ENCODE peak calls at places on chromosomes 6 and 20, in six cellular contexts. X is psoas muscle; R is H7; G is GM23248; C is CD8-positive, alpha-beta memory T cell; W is GM04504. S is an unnamed sample.

GRCh38 chr20:64119681-64120341 is 12.4 kb upstream of the NPBWR2 start:
- DNase-seq in R (peak), C (no peak), W (no peak), G (no peak), X (no peak), S (no peak)

GRCh38 chr6:112043032-112044007 is 10.6 kb upstream of the CCN6 start:
- DNase-seq in R (peak), G (peak), X (peak), W (peak), C (peak), S (peak)

GRCh38 chr6:145600299-145600698 is 135.0 kb downstream of the EPM2A start:
- DNase-seq in G (no peak), C (no peak), W (no peak), R (no peak), X (no peak), S (no peak)

GRCh38 chr6:138004423-138005287 is 102.6 kb downstream of the PERP start:
- DNase-seq in R (peak), X (no peak), C (peak), W (peak), G (peak), S (no peak)

GRCh38 chr20:61218886-61219480 is 33.1 kb upstream of the CDH4 start:
- DNase-seq in X (no peak), C (no peak), R (no peak), G (peak), W (peak), S (no peak)

GRCh38 chr6:136994782-136995181 is 50.0 kb downstream of the IL20RA start:
- DNase-seq in W (no peak), X (no peak), C (no peak), R (no peak), G (no peak), S (no peak)

GRCh38 chr6:51855310-51856082 is 231.9 kb downstream of the PKHD1 start:
- DNase-seq in W (peak), G (peak), X (no peak), C (no peak), R (peak), S (no peak)

GRCh38 chr20:37365760-37366638 is 20.1 kb downstream of the SRC start:
- DNase-seq in W (no peak), R (no peak), X (no peak), C (no peak), G (no peak), S (no peak)

GRCh38 chr20:44532248-44532980 is 10.5 kb upstream of the SERINC3 start:
- DNase-seq in R (peak), W (no peak), C (peak), X (no peak), G (peak), S (no peak)

GRCh38 chr6:158686791-158687381 is 37.0 kb downstream of the SYTL3 start:
- DNase-seq in G (no peak), C (peak), W (no peak), X (no peak), R (no peak), S (no peak)

GRCh38 chr20:57680131-57680716 is 29.6 kb downstream of the PMEPA1 start:
- DNase-seq in R (no peak), G (no peak), X (no peak), C (no peak), W (no peak), S (peak)

GRCh38 chr6:8064638-8065518 is 689 bp upstream of the BLOC1S5 start:
- DNase-seq in C (no peak), W (no peak), R (no peak), X (no peak), G (no peak), S (no peak)

GRCh38 chr20:2920473-2920872 is 47.2 kb downstream of the PTPRA start:
- DNase-seq in X (no peak), W (no peak), R (peak), G (no peak), C (no peak), S (no peak)

GRCh38 chr6:44268095-44268628 is 2.1 kb upstream of the TMEM151B start:
- DNase-seq in R (peak), X (no peak), W (no peak), C (peak), G (peak), S (no peak)

GRCh38 chr20:60695223-60695622 is 556.8 kb upstream of the CDH4 start:
- DNase-seq in G (peak), R (no peak), W (peak), X (no peak), C (no peak), S (no peak)

GRCh38 chr6:31300797-31301196 is 28.9 kb upstream of the HLA-C start:
- DNase-seq in R (no peak), X (no peak), W (no peak), G (no peak), C (no peak), S (no peak)

GRCh38 chr6:30542915-30543314 is 13.4 kb downstream of the GNL1 start:
- DNase-seq in X (no peak), G (peak), W (no peak), C (no peak), R (no peak), S (no peak)

GRCh38 chr6:166760288-166760687 is 133.2 kb upstream of the RPS6KA2 start:
- DNase-seq in C (peak), X (no peak), W (no peak), G (no peak), R (no peak), S (no peak)

GRCh38 chr6:44446626-44447297 is 59.3 kb downstream of the CDC5L start:
- DNase-seq in C (no peak), X (no peak), G (peak), R (no peak), W (peak), S (no peak)

GRCh38 chr6:170143401-170144150 is 147.3 kb downstream of the DLL1 start:
- DNase-seq in C (no peak), X (no peak), G (no peak), W (no peak), R (no peak), S (no peak)

GRCh38 chr20:32609993-32610896 is 25.1 kb upstream of the NOL4L start:
- DNase-seq in W (no peak), R (no peak), X (no peak), C (no peak), G (no peak), S (no peak)

GRCh38 chr6:56542367-56543331 is 100.0 kb downstream of the DST start:
- DNase-seq in C (peak), G (peak), R (peak), X (peak), W (peak), S (peak)